ENCODE peak calls at places on chromosomes 4 and X, in four cellular contexts. One of them, this sample, is unnamed.

GRCh38 chr4:81405900-81406401 is 65.8 kb downstream of the RASGEF1B start:
- DNase-seq in dermis blood vessel endothelial cell: peak
- DNase-seq in activated CD4-positive, alpha-beta T cell treated with anti-CD3 and anti-CD28 coated beads for 24 hours: peak
- DNase-seq in CD4-positive, alpha-beta T cell: no peak
- DNase-seq in this sample: peak

GRCh38 chr4:20603671-20604313 is 96.5 kb upstream of the PACRGL start:
- DNase-seq in dermis blood vessel endothelial cell: peak
- DNase-seq in CD4-positive, alpha-beta T cell: no peak
- DNase-seq in activated CD4-positive, alpha-beta T cell treated with anti-CD3 and anti-CD28 coated beads for 24 hours: no peak
- DNase-seq in this sample: no peak

GRCh38 chr4:56410247-56410646 is 23.0 kb upstream of the AASDH start:
- DNase-seq in activated CD4-positive, alpha-beta T cell treated with anti-CD3 and anti-CD28 coated beads for 24 hours: no peak
- DNase-seq in dermis blood vessel endothelial cell: peak
- DNase-seq in CD4-positive, alpha-beta T cell: no peak
- DNase-seq in this sample: no peak

GRCh38 chr4:140893939-140894338 is 137.8 kb upstream of the TBC1D9 start:
- DNase-seq in dermis blood vessel endothelial cell: no peak
- DNase-seq in activated CD4-positive, alpha-beta T cell treated with anti-CD3 and anti-CD28 coated beads for 24 hours: no peak
- DNase-seq in CD4-positive, alpha-beta T cell: no peak
- DNase-seq in this sample: no peak

GRCh38 chrX:19846995-19847790 is 40.2 kb downstream of the SH3KBP1 start:
- DNase-seq in dermis blood vessel endothelial cell: peak
- DNase-seq in CD4-positive, alpha-beta T cell: no peak
- DNase-seq in activated CD4-positive, alpha-beta T cell treated with anti-CD3 and anti-CD28 coated beads for 24 hours: no peak
- DNase-seq in this sample: no peak

GRCh38 chrX:105515561-105515960 is 295.1 kb upstream of the TEX13A start:
- DNase-seq in dermis blood vessel endothelial cell: no peak
- DNase-seq in CD4-positive, alpha-beta T cell: no peak
- DNase-seq in activated CD4-positive, alpha-beta T cell treated with anti-CD3 and anti-CD28 coated beads for 24 hours: no peak
- DNase-seq in this sample: no peak

GRCh38 chrX:27890611-27891010 is 82.8 kb downstream of the MAGEB10 start:
- DNase-seq in activated CD4-positive, alpha-beta T cell treated with anti-CD3 and anti-CD28 coated beads for 24 hours: no peak
- DNase-seq in dermis blood vessel endothelial cell: peak
- DNase-seq in CD4-positive, alpha-beta T cell: no peak
- DNase-seq in this sample: no peak

GRCh38 chr4:102420563-102421221 is 75.4 kb upstream of the SLC39A8 start:
- DNase-seq in dermis blood vessel endothelial cell: peak
- DNase-seq in activated CD4-positive, alpha-beta T cell treated with anti-CD3 and anti-CD28 coated beads for 24 hours: no peak
- DNase-seq in CD4-positive, alpha-beta T cell: no peak
- DNase-seq in this sample: no peak

GRCh38 chrX:103513067-103513466 is 6.2 kb downstream of the RAB40A start:
- DNase-seq in CD4-positive, alpha-beta T cell: no peak
- DNase-seq in activated CD4-positive, alpha-beta T cell treated with anti-CD3 and anti-CD28 coated beads for 24 hours: no peak
- DNase-seq in dermis blood vessel endothelial cell: no peak
- DNase-seq in this sample: no peak

GRCh38 chr4:124903995-124904722 is 191.6 kb upstream of the ANKRD50 start:
- DNase-seq in CD4-positive, alpha-beta T cell: no peak
- DNase-seq in activated CD4-positive, alpha-beta T cell treated with anti-CD3 and anti-CD28 coated beads for 24 hours: no peak
- DNase-seq in dermis blood vessel endothelial cell: peak
- DNase-seq in this sample: no peak

GRCh38 chr4:55635760-55636621 is at the start of gene NMU:
- DNase-seq in CD4-positive, alpha-beta T cell: no peak
- DNase-seq in activated CD4-positive, alpha-beta T cell treated with anti-CD3 and anti-CD28 coated beads for 24 hours: no peak
- DNase-seq in dermis blood vessel endothelial cell: peak
- DNase-seq in this sample: no peak

GRCh38 chr4:46922205-46922604 is 13.2 kb upstream of the COX7B2 start:
- DNase-seq in CD4-positive, alpha-beta T cell: no peak
- DNase-seq in dermis blood vessel endothelial cell: no peak
- DNase-seq in activated CD4-positive, alpha-beta T cell treated with anti-CD3 and anti-CD28 coated beads for 24 hours: no peak
- DNase-seq in this sample: no peak

GRCh38 chr4:166458756-166459155 is 585.7 kb downstream of the TLL1 start:
- DNase-seq in CD4-positive, alpha-beta T cell: no peak
- DNase-seq in activated CD4-positive, alpha-beta T cell treated with anti-CD3 and anti-CD28 coated beads for 24 hours: no peak
- DNase-seq in dermis blood vessel endothelial cell: no peak
- DNase-seq in this sample: no peak

GRCh38 chrX:38561951-38562719 is 793 bp downstream of the TSPAN7 start:
- DNase-seq in activated CD4-positive, alpha-beta T cell treated with anti-CD3 and anti-CD28 coated beads for 24 hours: no peak
- DNase-seq in dermis blood vessel endothelial cell: peak
- DNase-seq in CD4-positive, alpha-beta T cell: peak
- DNase-seq in this sample: no peak

GRCh38 chr4:8188743-8189550 is 10.1 kb upstream of the SH3TC1 start:
- DNase-seq in activated CD4-positive, alpha-beta T cell treated with anti-CD3 and anti-CD28 coated beads for 24 hours: no peak
- DNase-seq in CD4-positive, alpha-beta T cell: no peak
- DNase-seq in dermis blood vessel endothelial cell: no peak
- DNase-seq in this sample: no peak

GRCh38 chr4:139763205-139763604 is 97.6 kb downstream of the MGST2 start:
- DNase-seq in activated CD4-positive, alpha-beta T cell treated with anti-CD3 and anti-CD28 coated beads for 24 hours: no peak
- DNase-seq in dermis blood vessel endothelial cell: peak
- DNase-seq in CD4-positive, alpha-beta T cell: no peak
- DNase-seq in this sample: no peak

GRCh38 chr4:60579335-60579734 is 620.8 kb upstream of the ADGRL3 start:
- DNase-seq in dermis blood vessel endothelial cell: no peak
- DNase-seq in activated CD4-positive, alpha-beta T cell treated with anti-CD3 and anti-CD28 coated beads for 24 hours: no peak
- DNase-seq in CD4-positive, alpha-beta T cell: no peak
- DNase-seq in this sample: no peak

GRCh38 chrX:15737957-15738685 is at the start of gene CA5B:
- DNase-seq in dermis blood vessel endothelial cell: peak
- DNase-seq in CD4-positive, alpha-beta T cell: peak
- DNase-seq in activated CD4-positive, alpha-beta T cell treated with anti-CD3 and anti-CD28 coated beads for 24 hours: peak
- DNase-seq in this sample: peak

GRCh38 chrX:23765449-23765848 is 17.5 kb upstream of the SAT1 start:
- DNase-seq in CD4-positive, alpha-beta T cell: no peak
- DNase-seq in activated CD4-positive, alpha-beta T cell treated with anti-CD3 and anti-CD28 coated beads for 24 hours: no peak
- DNase-seq in dermis blood vessel endothelial cell: no peak
- DNase-seq in this sample: no peak

GRCh38 chrX:39941332-39941920 is 156.3 kb downstream of the BCOR start:
- DNase-seq in dermis blood vessel endothelial cell: peak
- DNase-seq in activated CD4-positive, alpha-beta T cell treated with anti-CD3 and anti-CD28 coated beads for 24 hours: no peak
- DNase-seq in CD4-positive, alpha-beta T cell: no peak
- DNase-seq in this sample: no peak

GRCh38 chr4:8729408-8730149 is 137.0 kb downstream of the CPZ start:
- DNase-seq in activated CD4-positive, alpha-beta T cell treated with anti-CD3 and anti-CD28 coated beads for 24 hours: no peak
- DNase-seq in dermis blood vessel endothelial cell: no peak
- DNase-seq in CD4-positive, alpha-beta T cell: no peak
- DNase-seq in this sample: no peak

GRCh38 chrX:22325091-22325490 is 52.4 kb downstream of the CBLL2 start:
- DNase-seq in activated CD4-positive, alpha-beta T cell treated with anti-CD3 and anti-CD28 coated beads for 24 hours: no peak
- DNase-seq in dermis blood vessel endothelial cell: peak
- DNase-seq in CD4-positive, alpha-beta T cell: no peak
- DNase-seq in this sample: no peak

GRCh38 chr4:5724377-5724776 is 13.4 kb downstream of the EVC start:
- DNase-seq in dermis blood vessel endothelial cell: no peak
- DNase-seq in activated CD4-positive, alpha-beta T cell treated with anti-CD3 and anti-CD28 coated beads for 24 hours: no peak
- DNase-seq in CD4-positive, alpha-beta T cell: no peak
- DNase-seq in this sample: no peak

GRCh38 chr4:184911310-184911709 is 85.5 kb upstream of the ACSL1 start:
- DNase-seq in activated CD4-positive, alpha-beta T cell treated with anti-CD3 and anti-CD28 coated beads for 24 hours: no peak
- DNase-seq in CD4-positive, alpha-beta T cell: no peak
- DNase-seq in dermis blood vessel endothelial cell: peak
- DNase-seq in this sample: no peak

GRCh38 chr4:186304816-186305520 is 39.0 kb downstream of the F11 start:
- DNase-seq in CD4-positive, alpha-beta T cell: no peak
- DNase-seq in activated CD4-positive, alpha-beta T cell treated with anti-CD3 and anti-CD28 coated beads for 24 hours: no peak
- DNase-seq in dermis blood vessel endothelial cell: no peak
- DNase-seq in this sample: no peak

GRCh38 chr4:40363382-40363920 is 28.3 kb downstream of the CHRNA9 start:
- DNase-seq in dermis blood vessel endothelial cell: no peak
- DNase-seq in activated CD4-positive, alpha-beta T cell treated with anti-CD3 and anti-CD28 coated beads for 24 hours: no peak
- DNase-seq in CD4-positive, alpha-beta T cell: no peak
- DNase-seq in this sample: no peak

GRCh38 chr4:72604324-72604723 is 35.3 kb upstream of the ADAMTS3 start:
- DNase-seq in dermis blood vessel endothelial cell: no peak
- DNase-seq in activated CD4-positive, alpha-beta T cell treated with anti-CD3 and anti-CD28 coated beads for 24 hours: no peak
- DNase-seq in CD4-positive, alpha-beta T cell: no peak
- DNase-seq in this sample: no peak

GRCh38 chr4:26885912-26886274 is 25.3 kb downstream of the STIM2 start:
- DNase-seq in CD4-positive, alpha-beta T cell: no peak
- DNase-seq in activated CD4-positive, alpha-beta T cell treated with anti-CD3 and anti-CD28 coated beads for 24 hours: no peak
- DNase-seq in dermis blood vessel endothelial cell: no peak
- DNase-seq in this sample: peak

GRCh38 chr4:122661661-122662160 is 40.8 kb upstream of the IL21 start:
- DNase-seq in activated CD4-positive, alpha-beta T cell treated with anti-CD3 and anti-CD28 coated beads for 24 hours: no peak
- DNase-seq in CD4-positive, alpha-beta T cell: no peak
- DNase-seq in dermis blood vessel endothelial cell: no peak
- DNase-seq in this sample: no peak

GRCh38 chrX:39242187-39242586 is 440.9 kb downstream of the MID1IP1 start:
- DNase-seq in CD4-positive, alpha-beta T cell: no peak
- DNase-seq in dermis blood vessel endothelial cell: peak
- DNase-seq in activated CD4-positive, alpha-beta T cell treated with anti-CD3 and anti-CD28 coated beads for 24 hours: no peak
- DNase-seq in this sample: peak

GRCh38 chr4:102707150-102707549 is 53.6 kb downstream of the MANBA start:
- DNase-seq in dermis blood vessel endothelial cell: no peak
- DNase-seq in activated CD4-positive, alpha-beta T cell treated with anti-CD3 and anti-CD28 coated beads for 24 hours: no peak
- DNase-seq in CD4-positive, alpha-beta T cell: no peak
- DNase-seq in this sample: no peak

GRCh38 chr4:66791686-66792085 is 753.6 kb downstream of the CENPC start:
- DNase-seq in CD4-positive, alpha-beta T cell: no peak
- DNase-seq in activated CD4-positive, alpha-beta T cell treated with anti-CD3 and anti-CD28 coated beads for 24 hours: no peak
- DNase-seq in dermis blood vessel endothelial cell: no peak
- DNase-seq in this sample: no peak

GRCh38 chrX:154409222-154409871 is at the start of gene DNASE1L1:
- DNase-seq in dermis blood vessel endothelial cell: peak
- DNase-seq in activated CD4-positive, alpha-beta T cell treated with anti-CD3 and anti-CD28 coated beads for 24 hours: no peak
- DNase-seq in CD4-positive, alpha-beta T cell: no peak
- DNase-seq in this sample: no peak

GRCh38 chrX:155094468-155095061 is 23.3 kb downstream of the BRCC3 start:
- DNase-seq in dermis blood vessel endothelial cell: peak
- DNase-seq in CD4-positive, alpha-beta T cell: no peak
- DNase-seq in activated CD4-positive, alpha-beta T cell treated with anti-CD3 and anti-CD28 coated beads for 24 hours: no peak
- DNase-seq in this sample: peak

GRCh38 chr4:111806331-111806730 is 338.9 kb upstream of the FAM241A start:
- DNase-seq in activated CD4-positive, alpha-beta T cell treated with anti-CD3 and anti-CD28 coated beads for 24 hours: no peak
- DNase-seq in dermis blood vessel endothelial cell: no peak
- DNase-seq in CD4-positive, alpha-beta T cell: no peak
- DNase-seq in this sample: no peak

GRCh38 chr4:7312691-7313090 is 120.4 kb downstream of the SORCS2 start:
- DNase-seq in activated CD4-positive, alpha-beta T cell treated with anti-CD3 and anti-CD28 coated beads for 24 hours: no peak
- DNase-seq in CD4-positive, alpha-beta T cell: no peak
- DNase-seq in dermis blood vessel endothelial cell: no peak
- DNase-seq in this sample: no peak

This sample was measured in effector memory CD8-positive, alpha-beta T cell.